ENCODE peak calls at places on chromosomes 6 and 20, in five cellular contexts. I is neuronal stem cell, U is mesendoderm, H is IMR-90, Y is H9. L is an unnamed sample.

GRCh38 chr6:15303162-15303919 is 57.5 kb downstream of the JARID2 start:
- DNase-seq in H (no peak), I (no peak), U (peak), Y (no peak), L (no peak)

GRCh38 chr6:20437639-20438038 is 36.0 kb downstream of the E2F3 start:
- DNase-seq in I (no peak), Y (no peak), U (no peak), H (no peak), L (no peak)

GRCh38 chr6:107248147-107248546 is 132.8 kb upstream of the BEND3 start:
- DNase-seq in I (no peak), U (no peak), H (no peak), Y (no peak), L (no peak)

GRCh38 chr6:125957845-125958244 is 1.3 kb downstream of the HINT3 start:
- DNase-seq in H (peak), Y (no peak), I (no peak), U (no peak), L (no peak)

GRCh38 chr20:60271597-60271996 is 313.4 kb downstream of the CDH26 start:
- DNase-seq in I (no peak), Y (no peak), H (peak), U (peak), L (no peak)

GRCh38 chr20:44727039-44727438 is 11.9 kb downstream of the CCN5 start:
- DNase-seq in H (no peak), I (no peak), Y (no peak), U (no peak), L (no peak)

GRCh38 chr20:58870293-58871014 is 17.9 kb downstream of the GNAS start:
- DNase-seq in H (peak), Y (peak), I (peak), U (peak), L (peak)

GRCh38 chr6:47794577-47795135 is 12.8 kb downstream of the OPN5 start:
- DNase-seq in I (no peak), Y (no peak), U (peak), H (no peak), L (no peak)

GRCh38 chr6:40444811-40445210 is 142.4 kb downstream of the LRFN2 start:
- DNase-seq in U (no peak), Y (no peak), H (no peak), I (no peak), L (no peak)

GRCh38 chr20:6780414-6780813 is 12.9 kb downstream of the BMP2 start:
- DNase-seq in I (no peak), Y (no peak), U (no peak), H (no peak), L (no peak)

GRCh38 chr6:107712523-107713213 is 111.4 kb downstream of the SCML4 start:
- DNase-seq in H (peak), Y (no peak), I (no peak), U (no peak), L (no peak)

GRCh38 chr20:48760403-48760889 is 67.4 kb downstream of the PREX1 start:
- DNase-seq in H (peak), I (no peak), U (no peak), Y (no peak), L (no peak)

GRCh38 chr6:143150291-143150690 is 89.6 kb downstream of the AIG1 start:
- DNase-seq in I (no peak), H (no peak), Y (no peak), U (no peak), L (no peak)

GRCh38 chr6:44254957-44255808 is 2.1 kb downstream of the SLC35B2 start:
- DNase-seq in I (no peak), H (no peak), Y (peak), U (peak), L (no peak)

GRCh38 chr20:12970372-12970821 is 38.4 kb upstream of the SPTLC3 start:
- DNase-seq in I (peak), U (peak), Y (no peak), H (peak), L (no peak)

GRCh38 chr20:63969851-63970713 is at the start of gene ZNF512B:
- DNase-seq in Y (peak), I (no peak), U (peak), H (peak), L (no peak)

GRCh38 chr6:89692256-89692655 is 53.7 kb upstream of the LYRM2 start:
- DNase-seq in U (peak), H (no peak), Y (peak), I (no peak), L (no peak)

GRCh38 chr6:153503810-153504209 is 372.7 kb upstream of the RGS17 start:
- DNase-seq in H (no peak), Y (peak), I (no peak), U (peak), L (peak)

GRCh38 chr6:150881911-150882481 is 16.5 kb downstream of the MTHFD1L start:
- DNase-seq in U (no peak), I (peak), Y (no peak), H (peak), L (no peak)

GRCh38 chr6:2885967-2886731 is 17.0 kb downstream of the SERPINB9 start:
- DNase-seq in Y (no peak), U (no peak), I (no peak), H (no peak), L (no peak)

GRCh38 chr20:61560361-61560853 is 308.3 kb downstream of the CDH4 start:
- DNase-seq in U (peak), I (no peak), Y (peak), H (peak), L (peak)

GRCh38 chr6:21987501-21987957 is 309.3 kb downstream of the PRL start:
- DNase-seq in H (peak), Y (no peak), I (no peak), U (peak), L (no peak)

GRCh38 chr6:33794910-33795615 is 6.1 kb upstream of the LEMD2 start:
- DNase-seq in I (no peak), H (no peak), Y (peak), U (peak), L (no peak)

GRCh38 chr6:126267621-126268020 is 72.3 kb upstream of the CENPW start:
- DNase-seq in H (no peak), U (no peak), Y (no peak), I (no peak), L (no peak)

GRCh38 chr6:122624853-122625252 is 14.6 kb downstream of the PKIB start:
- DNase-seq in Y (no peak), I (no peak), U (no peak), H (no peak), L (no peak)

GRCh38 chr6:169501777-169502313 is 200.0 kb downstream of the WDR27 start:
- DNase-seq in U (no peak), H (no peak), I (no peak), Y (no peak), L (no peak)

GRCh38 chr20:43844778-43845614 is 69.7 kb upstream of the TOX2 start:
- DNase-seq in H (peak), I (no peak), U (peak), Y (no peak), L (no peak)

GRCh38 chr6:164401871-164402270 is 907.5 kb downstream of the C6orf118 start:
- DNase-seq in I (no peak), Y (no peak), H (no peak), U (no peak), L (no peak)

GRCh38 chr6:148700047-148700712 is 46.6 kb upstream of the UST start:
- DNase-seq in H (peak), I (no peak), U (no peak), Y (no peak), L (no peak)

GRCh38 chr6:160267102-160267501 is 8.5 kb upstream of the SLC22A2 start:
- DNase-seq in H (no peak), I (no peak), Y (no peak), U (no peak), L (no peak)

GRCh38 chr6:18883851-18884250 is 496.7 kb downstream of the RNF144B start:
- DNase-seq in I (no peak), H (no peak), Y (no peak), U (no peak), L (no peak)

GRCh38 chr6:39073471-39074355 is 25.1 kb downstream of the GLP1R start:
- DNase-seq in H (no peak), U (no peak), Y (peak), I (no peak), L (no peak)

DNA sequence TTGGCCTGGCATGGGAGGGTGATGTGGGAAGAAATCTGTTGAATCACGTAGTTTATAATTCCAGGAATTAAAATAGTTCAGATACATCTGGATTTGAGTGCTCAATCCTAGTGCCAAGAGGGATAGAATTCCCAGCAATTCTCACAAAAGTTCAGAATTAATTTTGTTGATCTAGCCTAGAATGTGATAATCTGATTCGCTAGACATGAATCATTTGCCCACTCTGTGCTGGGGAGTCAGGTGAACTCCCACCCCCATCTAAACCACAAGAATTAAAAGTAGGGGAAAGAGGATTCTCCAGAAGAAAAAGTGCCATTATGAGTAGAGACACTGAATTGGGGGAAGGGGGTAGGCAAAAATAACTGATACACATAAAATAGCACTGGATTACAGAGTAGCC is 85.0 kb downstream of the LIN28B start:
- DNase-seq in Y (no peak), U (no peak), I (no peak), H (no peak), L (no peak)
- H2BK5ac ChIP-seq in Y (no peak), U (no peak), I (no peak), H (no peak), L (no peak)

DNA sequence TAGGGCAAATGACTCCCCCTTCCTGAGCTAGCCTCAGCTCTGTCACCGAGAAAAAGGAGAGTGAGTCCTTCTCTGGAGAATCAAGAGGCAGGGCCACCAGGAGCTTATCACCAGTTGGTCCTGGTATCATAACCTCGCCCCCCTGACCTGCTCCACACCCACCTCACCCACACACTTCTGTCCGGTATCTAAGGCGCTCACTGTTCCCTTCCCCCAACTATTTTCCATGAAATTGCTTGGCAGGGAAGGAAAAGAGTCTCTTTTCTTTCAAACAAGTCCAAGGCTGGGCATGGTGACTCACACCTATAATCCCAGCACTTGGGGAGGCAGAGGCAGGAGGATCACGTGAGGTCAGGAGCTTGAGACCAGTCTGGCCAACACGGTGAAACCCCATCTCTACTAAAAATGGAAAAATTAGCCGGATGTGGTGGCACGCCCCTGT is 77.6 kb downstream of the ZMYND8 start:
- DNase-seq in I (no peak), H (peak), Y (no peak), U (no peak), L (no peak)
- H2BK5ac ChIP-seq in I (no peak), H (peak), Y (no peak), U (no peak), L (peak)

GRCh38 chr6:85484941-85485340 is 35.1 kb downstream of the NT5E start:
- DNase-seq in H (no peak), U (no peak), Y (no peak), I (no peak), L (no peak)

GRCh38 chr6:85479221-85479620 is 29.3 kb downstream of the NT5E start:
- DNase-seq in I (no peak), U (no peak), Y (no peak), H (peak), L (no peak)

GRCh38 chr6:85483861-85484260 is 34.0 kb downstream of the NT5E start:
- DNase-seq in Y (no peak), I (no peak), U (no peak), H (no peak), L (no peak)

GRCh38 chr6:85483041-85483700 is 33.3 kb downstream of the NT5E start:
- DNase-seq in I (peak), Y (peak), U (peak), H (peak), L (peak)

DNA sequence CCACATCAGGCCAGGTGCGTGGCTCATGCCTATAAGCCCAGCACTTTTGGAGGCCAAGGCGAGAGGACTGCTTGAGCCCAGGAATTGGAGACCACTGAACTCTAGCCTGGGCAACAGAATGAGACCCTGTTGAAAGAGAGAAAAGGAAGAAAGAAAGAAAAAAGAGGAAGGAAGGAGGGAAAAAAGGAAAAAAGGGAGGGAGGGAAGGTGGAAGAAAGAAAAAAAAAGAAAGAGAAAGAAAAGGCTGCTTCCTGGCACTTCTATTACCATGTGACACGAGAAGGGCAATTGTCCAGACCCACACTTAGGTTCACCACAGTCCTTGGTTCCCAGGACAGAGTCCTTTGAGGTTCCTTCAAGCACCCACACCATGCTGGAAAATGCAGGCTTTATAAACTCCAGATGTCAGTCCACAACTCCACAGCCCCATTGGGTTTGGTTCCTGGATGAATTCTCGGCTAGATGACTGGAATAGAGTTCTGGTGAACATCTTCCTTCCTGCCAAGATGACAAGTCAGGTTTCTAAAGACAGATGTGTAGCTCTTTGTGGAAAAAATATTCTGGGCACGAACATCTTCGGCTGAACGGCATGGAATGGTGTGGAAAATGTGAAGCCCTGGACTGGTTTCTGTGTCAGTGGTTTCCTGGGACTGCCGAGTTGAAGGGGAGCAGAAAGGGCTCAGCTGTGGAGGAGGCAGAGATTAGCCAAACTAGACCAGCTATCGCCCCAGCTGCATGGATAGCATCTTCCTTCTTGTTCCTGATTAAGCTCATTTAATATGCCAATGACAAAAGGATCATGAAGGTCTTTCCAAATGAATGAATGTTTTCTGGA is 32.5 kb downstream of the NT5E start:
- DNase-seq in Y (no peak), U (no peak), I (no peak), H (no peak), L (no peak)
- H2BK5ac ChIP-seq in Y (no peak), U (no peak), I (no peak), H (peak), L (no peak)

GRCh38 chr6:45650527-45651135 is 272.9 kb upstream of the SUPT3H start:
- DNase-seq in Y (no peak), H (peak), U (peak), I (no peak), L (no peak)

GRCh38 chr6:45654673-45655072 is 276.9 kb upstream of the SUPT3H start:
- DNase-seq in Y (no peak), I (no peak), U (no peak), H (peak), L (no peak)

GRCh38 chr6:45652393-45652792 is 274.7 kb upstream of the SUPT3H start:
- DNase-seq in H (no peak), U (no peak), I (no peak), Y (no peak), L (no peak)

GRCh38 chr6:45653117-45653883 is 275.6 kb upstream of the SUPT3H start:
- DNase-seq in H (no peak), Y (no peak), U (no peak), I (no peak), L (no peak)

GRCh38 chr6:45651301-45651700 is 273.6 kb upstream of the SUPT3H start:
- DNase-seq in H (no peak), I (no peak), Y (no peak), U (no peak), L (no peak)
- H2BK5ac ChIP-seq in H (peak), I (no peak), Y (no peak), U (no peak), L (no peak)

GRCh38 chr6:12149944-12150510 is 137.9 kb downstream of the HIVEP1 start:
- DNase-seq in Y (no peak), U (no peak), H (no peak), I (no peak), L (no peak)

GRCh38 chr6:12147557-12148316 is 135.6 kb downstream of the HIVEP1 start:
- DNase-seq in I (no peak), Y (no peak), U (no peak), H (peak), L (no peak)

GRCh38 chr6:12148841-12149240 is 136.7 kb downstream of the HIVEP1 start:
- DNase-seq in Y (no peak), H (no peak), U (no peak), I (no peak), L (no peak)

GRCh38 chr6:12150812-12151432 is 138.8 kb downstream of the HIVEP1 start:
- DNase-seq in Y (peak), U (peak), H (no peak), I (no peak), L (no peak)

GRCh38 chr6:12148317-12148801 is 136.2 kb downstream of the HIVEP1 start:
- DNase-seq in H (peak), I (no peak), Y (no peak), U (no peak), L (no peak)
- H2BK5ac ChIP-seq in H (peak), I (no peak), Y (no peak), U (no peak), L (no peak)

GRCh38 chr6:37122861-37123260 is 47.1 kb upstream of the PIM1 start:
- DNase-seq in I (no peak), U (no peak), H (peak), Y (no peak), L (no peak)
- H2BK5ac ChIP-seq in I (no peak), U (peak), H (no peak), Y (no peak), L (peak)

DNA sequence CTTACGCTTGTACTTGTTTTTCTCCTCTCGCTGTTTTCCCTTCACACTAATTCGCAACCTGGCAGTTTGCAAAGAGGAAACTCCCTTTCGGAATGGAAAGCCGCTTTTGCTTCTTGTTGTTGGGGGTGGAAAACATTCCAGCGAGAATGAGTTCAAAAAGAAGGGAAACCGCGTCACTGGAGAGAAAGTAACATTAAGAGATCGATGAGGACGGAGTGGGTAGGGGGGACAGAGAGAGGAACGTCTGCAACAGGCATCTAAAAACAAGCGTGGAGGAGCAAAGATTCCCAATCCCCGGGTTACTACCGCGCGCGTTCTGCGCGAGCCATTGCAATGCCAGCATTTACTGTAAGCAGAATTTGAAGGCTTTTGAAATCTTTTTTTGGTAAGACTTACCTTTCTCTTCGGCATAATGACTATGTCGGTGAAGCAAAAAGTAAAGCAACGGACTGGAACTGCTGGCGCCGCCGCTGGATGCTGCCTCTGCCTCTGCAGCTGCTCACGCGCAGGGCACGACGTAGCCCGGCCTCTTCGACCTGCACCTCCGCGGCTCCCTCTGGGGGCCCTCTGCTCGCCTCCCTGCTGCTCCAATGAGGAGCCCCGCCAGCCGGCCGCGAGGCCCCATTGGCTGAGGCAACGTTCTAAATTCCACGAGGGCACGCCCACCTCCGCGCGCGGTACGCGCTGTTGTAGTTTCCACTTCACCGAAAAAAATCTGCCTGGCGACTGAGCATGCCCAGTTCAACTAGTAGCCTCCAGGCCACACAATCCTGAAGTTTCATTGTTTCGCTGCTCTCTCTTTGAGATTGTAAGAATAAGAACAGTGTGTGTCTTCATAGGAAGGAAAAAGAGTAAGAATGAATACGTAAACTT is at the start of gene HMGN3:
- DNase-seq in U (peak), Y (peak), I (peak), H (peak), L (peak)
- H2BK5ac ChIP-seq in U (peak), Y (no peak), I (peak), H (peak), L (peak)

DNA sequence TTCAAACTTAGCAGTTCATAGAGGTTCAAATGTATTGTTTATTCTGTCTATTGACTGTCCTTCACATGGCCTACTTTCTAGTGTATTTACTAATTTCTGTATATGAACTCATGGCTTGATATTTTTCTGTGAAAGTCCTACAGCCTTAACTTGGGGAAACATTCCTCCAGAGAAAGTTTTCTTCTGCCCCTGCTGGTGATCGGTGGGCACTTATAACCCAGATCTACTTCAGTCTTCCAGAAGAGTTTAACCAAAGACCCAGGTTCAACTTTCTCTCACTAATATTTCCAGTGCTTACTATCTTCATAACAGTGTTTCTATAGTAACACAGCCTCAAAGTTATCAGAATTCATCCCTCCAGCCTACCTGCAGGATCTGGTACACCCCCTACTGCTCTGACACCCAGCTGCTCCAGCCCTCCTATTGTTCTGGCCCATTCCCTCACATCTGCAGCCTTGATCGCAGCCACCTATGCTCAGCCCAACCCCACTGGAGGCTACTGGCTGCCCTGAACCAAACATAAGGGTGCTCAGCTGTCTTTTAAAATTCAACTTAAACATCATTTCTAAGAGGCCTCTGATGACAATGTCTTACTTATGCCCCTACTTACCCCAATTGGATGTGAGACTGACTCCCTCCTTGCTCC is 72.3 kb downstream of the TBX18 start:
- DNase-seq in H (no peak), U (peak), I (no peak), Y (no peak), L (no peak)
- H2BK5ac ChIP-seq in H (no peak), U (no peak), I (no peak), Y (no peak), L (no peak)